ENCODE peak calls at places on chromosomes 6 and 20, in five cellular contexts. E is uterus, X is IMR-90, I is tibial nerve, Z is endothelial cell of umbilical vein. P is an unnamed sample. For H3K36me3, the result is how much of the 10 kb centered on the place peaks cover.

GRCh38 chr6:110355727-110356126 is 2.4 kb downstream of the METTL24 start:
- DNase-seq in E (no peak), Z (no peak), X (no peak), I (no peak), P (no peak)

GRCh38 chr6:158057213-158057987 is 75.7 kb downstream of the SYNJ2 start:
- DNase-seq in X (peak), Z (peak), I (no peak), E (no peak), P (no peak)

GRCh38 chr6:13814176-13814937 is at the start of gene MCUR1:
- DNase-seq in E (peak), I (peak), X (peak), Z (peak), P (peak)

GRCh38 chr6:114650891-114651290 is 308.1 kb upstream of the HS3ST5 start:
- DNase-seq in I (no peak), Z (no peak), X (no peak), E (no peak), P (no peak)

GRCh38 chr20:32327087-32327681 is 30.9 kb upstream of the ASXL1 start:
- DNase-seq in I (no peak), E (no peak), X (peak), Z (peak), P (no peak)

GRCh38 chr6:55756711-55757110 is 118.7 kb downstream of the BMP5 start:
- DNase-seq in I (no peak), Z (no peak), X (no peak), E (no peak), P (no peak)

GRCh38 chr6:134373282-134373922 is 55.5 kb upstream of the SGK1 start:
- DNase-seq in X (peak), E (no peak), Z (peak), I (no peak), P (no peak)

GRCh38 chr6:87110639-87111038 is 15.7 kb upstream of the CGA start:
- DNase-seq in E (no peak), X (no peak), I (no peak), Z (no peak), P (no peak)

GRCh38 chr6:63509652-63510352 is 62.5 kb upstream of the LOC128125822 start:
- DNase-seq in I (no peak), X (peak), E (peak), Z (no peak), P (peak)

GRCh38 chr6:166803455-166803854 is 152.9 kb downstream of the RNASET2 start:
- DNase-seq in Z (no peak), I (no peak), E (no peak), X (no peak), P (no peak)

GRCh38 chr6:30326446-30327231 is at the start of gene TRIM39:
- DNase-seq in X (peak), E (peak), I (peak), Z (peak), P (peak)

GRCh38 chr20:33869283-33869682 is 58.1 kb downstream of the CHMP4B start:
- DNase-seq in E (no peak), I (no peak), Z (no peak), X (no peak), P (no peak)

GRCh38 chr20:37986063-37986858 is 47.0 kb downstream of the TTI1 start:
- DNase-seq in E (no peak), I (no peak), X (no peak), Z (no peak), P (no peak)

GRCh38 chr20:5430670-5431069 is 113.9 kb upstream of the PROKR2 start:
- DNase-seq in Z (no peak), I (no peak), X (no peak), E (no peak), P (no peak)

GRCh38 chr6:158752613-158753012 is 66.6 kb downstream of the EZR start:
- DNase-seq in E (no peak), I (no peak), Z (no peak), X (no peak), P (no peak)

GRCh38 chr6:51885957-51886356 is 201.5 kb downstream of the PKHD1 start:
- DNase-seq in I (no peak), X (no peak), Z (no peak), E (no peak), P (no peak)

GRCh38 chr6:21710908-21711627 is 117.5 kb downstream of the SOX4 start:
- DNase-seq in X (no peak), I (no peak), E (no peak), Z (no peak), P (no peak)

GRCh38 chr6:14313220-14313619 is 195.6 kb downstream of the CD83 start:
- DNase-seq in E (no peak), Z (no peak), X (no peak), I (no peak), P (no peak)

GRCh38 chr6:34383171-34383631 is 9.3 kb downstream of the NUDT3 start:
- DNase-seq in E (peak), I (no peak), Z (no peak), X (peak), P (peak)

GRCh38 chr6:123794190-123794589 is 9.5 kb upstream of the NKAIN2 start:
- DNase-seq in E (no peak), Z (no peak), X (no peak), I (no peak), P (no peak)

GRCh38 chr6:63560806-63561672 is 11.2 kb upstream of the LOC128125822 start:
- DNase-seq in X (peak), Z (no peak), I (no peak), E (no peak), P (no peak)

GRCh38 chr6:125784365-125784764 is 6.4 kb upstream of the NCOA7 start:
- DNase-seq in I (no peak), E (no peak), Z (no peak), X (peak), P (no peak)

GRCh38 chr6:149942461-149942829 is 631 bp downstream of the ULBP2 start:
- DNase-seq in I (no peak), X (no peak), E (no peak), Z (no peak), P (no peak)

GRCh38 chr6:88517737-88518136 is 351.6 kb upstream of the CNR1 start:
- DNase-seq in E (no peak), X (no peak), Z (no peak), I (no peak), P (no peak)

GRCh38 chr20:37526238-37526838 is 1.3 kb downstream of the BLCAP start:
- DNase-seq in I (no peak), E (no peak), Z (peak), X (peak), P (no peak)

GRCh38 chr20:3077618-3078134 is 6.3 kb downstream of the OXT start:
- DNase-seq in E (no peak), Z (no peak), I (no peak), X (no peak), P (no peak)

GRCh38 chr6:162363757-162364156 is 363.8 kb downstream of the PRKN start:
- DNase-seq in X (no peak), Z (no peak), E (no peak), I (no peak), P (no peak)

GRCh38 chr6:34305982-34306702 is 57.3 kb upstream of the SMIM29 start:
- DNase-seq in I (no peak), Z (peak), X (peak), E (peak), P (peak)

GRCh38 chr20:45088247-45088646 is 12.7 kb downstream of the KCNS1 start:
- DNase-seq in E (no peak), I (no peak), Z (no peak), X (peak), P (no peak)

DNA sequence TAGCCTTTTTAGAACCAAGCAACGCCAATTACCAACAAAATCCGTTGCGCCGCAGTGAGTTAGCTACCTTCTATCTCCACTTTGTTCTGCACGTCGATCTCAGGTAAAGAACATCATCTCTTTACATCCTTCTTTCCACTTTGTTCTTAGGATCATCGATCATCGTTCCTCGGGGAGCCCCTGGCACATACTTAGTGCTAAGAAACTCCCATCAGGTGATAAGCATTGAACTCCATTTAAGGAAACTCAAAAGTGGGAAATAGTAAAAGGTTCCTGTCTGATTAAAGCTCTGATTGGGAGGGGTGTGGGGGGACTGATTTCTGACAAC is 227.0 kb upstream of the PRSS16 start:
- DNase-seq in I (no peak), X (no peak), E (no peak), Z (no peak), P (no peak)
- H3K4me3 ChIP-seq in I (peak), X (peak), E (peak), Z (peak), P (peak)

DNA sequence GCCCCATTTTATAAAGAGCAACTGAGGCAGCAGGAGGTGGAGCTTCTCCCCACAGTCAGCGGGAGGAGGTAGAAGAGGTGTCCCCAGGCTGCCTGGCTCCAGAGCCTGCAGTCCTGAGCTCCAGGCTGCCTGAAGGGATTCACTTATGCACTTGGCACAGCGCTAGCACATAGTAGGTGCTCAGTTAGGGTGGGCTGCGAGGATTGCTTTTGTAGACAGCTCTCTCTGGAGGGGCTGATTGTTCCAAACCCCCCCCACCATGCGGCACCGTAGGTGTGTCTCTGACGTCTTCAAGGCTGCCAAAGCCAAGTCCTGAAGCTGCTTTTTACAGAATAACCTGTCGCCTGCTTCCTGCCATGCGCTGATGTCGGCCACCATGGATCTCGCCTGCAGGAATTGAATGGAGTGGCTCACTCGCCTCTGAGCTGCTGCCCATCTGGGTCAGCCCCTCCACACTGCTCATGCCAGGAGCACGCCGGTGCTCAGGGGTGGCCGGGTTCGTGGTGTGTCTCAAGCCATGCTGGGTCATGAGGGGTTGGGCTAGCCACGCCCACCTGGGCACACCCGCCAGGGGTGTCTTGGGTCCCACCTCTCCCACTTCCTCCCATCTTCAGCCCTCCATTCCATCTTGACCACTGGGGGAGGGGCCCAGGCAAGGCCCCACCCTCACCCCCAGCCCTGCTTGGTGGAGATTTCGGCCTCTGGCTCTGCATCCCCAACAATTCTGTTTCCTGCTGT is 59.8 kb downstream of the BCAS4 start:
- DNase-seq in Z (no peak), E (no peak), X (no peak), I (no peak), P (no peak)
- TF ChIP-seq POLR2A in Z (no peak), E (no peak), X (no peak), I (no peak), P (no peak)

GRCh38 chr20:41532935-41533334 is 85.2 kb downstream of the CHD6 start:
- DNase-seq in X (no peak), Z (no peak), I (no peak), E (no peak), P (no peak)
- H3K36me3 ChIP-seq in X (under half), Z (under half), I (under half), E (under half), P (under half)

GRCh38 chr6:42042108-42042507 is 8.2 kb upstream of the TAF8 start:
- DNase-seq in X (no peak), Z (no peak), E (no peak), I (no peak), P (no peak)
- H3K4me3 ChIP-seq in X (no peak), Z (no peak), E (no peak), I (no peak), P (no peak)

GRCh38 chr6:41059569-41059968 is 6.6 kb downstream of the APOBEC2 start:
- DNase-seq in E (no peak), X (peak), Z (no peak), I (no peak), P (no peak)

GRCh38 chr6:41055149-41055548 is 2.1 kb downstream of the APOBEC2 start:
- DNase-seq in Z (no peak), X (peak), E (no peak), I (no peak), P (no peak)

GRCh38 chr6:41058783-41059181 is 5.8 kb downstream of the APOBEC2 start:
- DNase-seq in I (no peak), Z (no peak), E (no peak), X (no peak), P (no peak)

GRCh38 chr6:41053056-41053455 is at the start of gene APOBEC2:
- DNase-seq in Z (no peak), E (no peak), I (no peak), X (no peak), P (no peak)

DNA sequence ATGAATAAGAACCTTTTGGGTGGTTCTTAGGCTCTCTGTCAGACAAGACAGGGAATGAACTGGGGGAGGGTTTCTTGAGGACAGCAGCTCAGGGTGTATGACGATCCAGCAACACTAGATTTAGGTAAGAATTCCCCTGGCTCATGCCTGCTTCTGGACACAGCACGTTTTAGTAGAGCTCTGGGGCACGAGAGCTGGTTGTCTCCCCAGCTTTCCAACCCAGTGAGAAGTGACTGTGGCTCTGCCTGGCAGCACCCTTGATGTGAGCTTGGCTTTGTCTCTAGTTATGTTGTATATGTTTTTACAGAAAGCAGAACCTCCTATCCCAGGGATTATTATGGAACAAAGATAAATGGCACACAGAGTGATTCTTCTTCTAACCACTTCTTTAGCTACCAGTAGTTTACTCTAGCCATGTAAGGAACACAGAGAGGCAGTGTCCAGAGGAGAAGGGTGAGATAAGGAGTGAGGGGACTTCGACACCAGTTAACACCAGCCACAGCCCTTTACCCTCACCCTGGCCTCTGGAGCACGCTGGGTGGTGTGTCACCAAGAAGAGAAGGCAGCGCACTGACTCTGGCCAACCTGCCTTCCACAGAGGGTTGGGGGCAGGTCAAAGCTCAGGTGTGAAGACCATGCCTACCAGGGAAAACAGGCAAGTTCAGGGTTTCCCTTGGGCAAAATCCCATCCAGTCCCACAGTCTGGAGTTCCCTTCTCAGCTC is 3.9 kb downstream of the APOBEC2 start:
- DNase-seq in X (no peak), E (no peak), I (no peak), Z (no peak), P (no peak)
- TF ChIP-seq POLR2A in X (no peak), E (no peak), I (no peak), Z (no peak), P (no peak)

GRCh38 chr20:48722737-48723191 is 105.0 kb downstream of the PREX1 start:
- DNase-seq in Z (peak), X (no peak), I (no peak), E (no peak), P (no peak)
- H3K36me3 ChIP-seq in Z (under half), X (under half), I (under half), E (under half), P (under half)

DNA sequence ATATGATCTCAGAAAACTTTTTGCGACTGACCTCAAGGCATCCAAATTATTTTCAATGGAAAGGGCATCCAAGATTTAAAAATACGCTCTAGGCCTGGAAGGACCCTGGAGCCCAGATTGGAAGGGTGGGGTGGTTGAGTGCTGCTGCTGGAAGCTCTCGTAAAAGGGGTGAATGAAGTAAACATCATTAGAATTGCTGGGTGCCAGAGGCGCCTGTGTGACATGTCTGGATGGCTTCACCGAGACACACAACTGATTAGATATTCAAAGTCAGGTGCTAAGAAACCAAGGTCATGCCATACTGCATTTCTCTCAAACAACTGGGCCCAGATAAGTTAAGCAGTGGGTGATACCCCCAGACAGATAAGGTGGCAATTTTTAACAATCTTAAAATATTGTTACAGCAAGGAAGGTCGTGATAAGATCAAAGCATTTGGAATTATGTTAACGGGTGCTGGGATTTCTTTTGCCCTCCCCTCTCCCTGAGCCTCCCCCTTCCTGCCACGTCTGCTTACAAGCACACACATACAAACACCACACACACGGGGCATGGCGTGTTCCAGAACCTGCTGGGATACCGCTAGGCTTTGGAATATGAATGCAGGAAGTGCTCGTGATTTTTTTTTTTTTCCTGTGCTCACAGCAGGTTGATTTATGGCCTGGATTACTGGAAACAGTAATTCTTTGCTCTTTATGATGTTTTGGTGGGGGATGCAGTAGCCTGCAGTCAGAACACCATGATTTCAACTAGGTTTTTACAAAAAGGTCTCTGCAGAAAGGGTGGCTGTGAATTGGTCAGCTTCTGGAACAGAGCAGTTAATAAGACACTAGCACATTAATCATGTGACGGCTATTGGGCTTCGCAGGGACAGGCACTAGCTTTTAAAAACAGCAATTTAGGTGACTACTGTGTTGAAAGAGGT is 551.2 kb downstream of the QKI start:
- DNase-seq in I (no peak), Z (peak), X (no peak), E (peak), P (no peak)
- H3K4me3 ChIP-seq in I (no peak), Z (no peak), X (no peak), E (no peak), P (no peak)

GRCh38 chr6:136791296-136792065 is 796 bp downstream of the MAP3K5 start:
- DNase-seq in X (peak), Z (peak), E (peak), I (peak), P (peak)

GRCh38 chr6:136790411-136791295 is 1.6 kb downstream of the MAP3K5 start:
- DNase-seq in I (no peak), X (no peak), Z (peak), E (no peak), P (no peak)

GRCh38 chr6:136793348-136793747 is 1.1 kb upstream of the MAP3K5 start:
- DNase-seq in X (no peak), I (no peak), E (no peak), Z (no peak), P (no peak)

GRCh38 chr6:136792945-136793289 is 640 bp upstream of the MAP3K5 start:
- DNase-seq in E (peak), I (peak), X (peak), Z (peak), P (peak)

DNA sequence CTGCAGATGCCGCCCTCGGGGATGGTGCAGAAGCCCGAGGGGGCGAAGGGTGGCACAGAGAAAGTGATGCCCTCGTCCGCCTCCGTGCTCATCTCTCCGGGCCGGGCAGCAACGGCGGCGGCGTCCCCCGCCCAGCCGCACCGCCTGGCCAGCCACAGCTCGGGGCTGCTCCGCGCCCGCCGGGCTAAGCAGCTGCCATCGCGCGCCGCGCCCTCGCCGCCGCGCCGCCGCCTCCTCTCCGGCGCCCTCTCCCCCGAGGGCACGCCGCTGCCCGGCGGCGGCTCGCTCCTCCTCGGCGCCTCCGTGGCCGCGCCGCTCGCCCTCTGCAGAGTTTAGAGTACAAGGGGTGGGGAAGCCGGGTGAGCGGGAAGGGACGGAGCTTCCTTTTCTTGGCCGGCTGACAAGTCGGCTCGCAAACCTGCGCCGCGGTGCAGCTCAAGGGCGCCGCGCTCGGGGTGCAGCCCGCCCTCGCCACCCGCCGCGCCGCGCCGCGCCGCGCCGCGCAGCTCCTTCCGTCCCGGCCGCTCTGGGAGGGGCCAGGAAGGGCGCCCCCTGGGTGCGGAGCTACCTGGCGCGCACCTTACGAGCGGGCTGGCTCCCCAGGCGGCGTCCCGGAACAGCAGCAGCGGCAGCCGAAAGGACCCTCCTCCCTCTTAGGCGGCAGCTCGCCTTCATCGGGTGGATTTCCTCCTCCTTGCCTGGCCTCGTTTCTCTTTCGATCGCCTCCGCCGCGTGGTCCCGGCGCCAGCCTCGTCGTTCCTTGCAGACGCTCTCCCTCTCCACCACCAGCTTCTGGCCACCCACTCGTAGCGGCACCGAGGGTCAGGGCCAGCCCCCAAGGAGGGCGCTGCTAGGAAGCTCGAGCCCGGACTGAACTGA is at the start of gene MAP3K5:
- DNase-seq in Z (peak), X (peak), I (peak), E (peak), P (peak)
- TF ChIP-seq POLR2A in Z (peak), X (no peak), I (peak), E (peak), P (peak)

P was measured in ovary.